ENCODE peak calls at places on chromosome 2, in four cellular contexts. X is H7; J is CD8-positive, alpha-beta T cell; M is foreskin fibroblast. R is an unnamed sample.

GRCh38 chr2:150479075-150479915 is 8.2 kb downstream of the RND3 start:
- DNase-seq in X (no peak), J (no peak), M (no peak), R (no peak)

GRCh38 chr2:98606431-98606830 is 1.9 kb downstream of the COA5 start:
- DNase-seq in X (no peak), J (no peak), M (no peak), R (no peak)

GRCh38 chr2:3244486-3244885 is 133.1 kb downstream of the EIPR1 start:
- DNase-seq in X (no peak), J (peak), M (no peak), R (no peak)

GRCh38 chr2:217958206-217958888 is 44.4 kb downstream of the TNS1 start:
- DNase-seq in X (no peak), J (no peak), M (no peak), R (no peak)

GRCh38 chr2:42572297-42573081 is 4.1 kb downstream of the MTA3 start:
- DNase-seq in X (no peak), J (no peak), M (no peak), R (no peak)

GRCh38 chr2:120958623-120959366 is 223.1 kb downstream of the GLI2 start:
- DNase-seq in X (peak), J (no peak), M (no peak), R (no peak)

GRCh38 chr2:232137748-232138147 is 176.2 kb downstream of the DIS3L2 start:
- DNase-seq in X (no peak), J (no peak), M (no peak), R (no peak)

GRCh38 chr2:20925265-20925889 is 102.5 kb upstream of the LDAH start:
- DNase-seq in X (peak), J (no peak), M (no peak), R (no peak)

GRCh38 chr2:52260904-52261303 is 1229.0 kb upstream of the NRXN1 start:
- DNase-seq in X (no peak), J (no peak), M (peak), R (no peak)

GRCh38 chr2:129056309-129056958 is 737.8 kb upstream of the HS6ST1 start:
- DNase-seq in X (no peak), J (no peak), M (no peak), R (no peak)

GRCh38 chr2:157194097-157194688 is 63.3 kb upstream of the GALNT5 start:
- DNase-seq in X (peak), J (no peak), M (peak), R (peak)

GRCh38 chr2:36359006-36359580 is 3.5 kb downstream of the CRIM1 start:
- DNase-seq in X (no peak), J (no peak), M (no peak), R (no peak)

GRCh38 chr2:96116879-96117533 is 635 bp upstream of the ADRA2B start:
- DNase-seq in X (peak), J (peak), M (peak), R (no peak)

GRCh38 chr2:236172238-236172865 is 4.2 kb upstream of the GBX2 start:
- DNase-seq in X (peak), J (no peak), M (no peak), R (no peak)
- H3K4me3 ChIP-seq in X (peak), J (no peak), M (no peak), R (no peak)

DNA sequence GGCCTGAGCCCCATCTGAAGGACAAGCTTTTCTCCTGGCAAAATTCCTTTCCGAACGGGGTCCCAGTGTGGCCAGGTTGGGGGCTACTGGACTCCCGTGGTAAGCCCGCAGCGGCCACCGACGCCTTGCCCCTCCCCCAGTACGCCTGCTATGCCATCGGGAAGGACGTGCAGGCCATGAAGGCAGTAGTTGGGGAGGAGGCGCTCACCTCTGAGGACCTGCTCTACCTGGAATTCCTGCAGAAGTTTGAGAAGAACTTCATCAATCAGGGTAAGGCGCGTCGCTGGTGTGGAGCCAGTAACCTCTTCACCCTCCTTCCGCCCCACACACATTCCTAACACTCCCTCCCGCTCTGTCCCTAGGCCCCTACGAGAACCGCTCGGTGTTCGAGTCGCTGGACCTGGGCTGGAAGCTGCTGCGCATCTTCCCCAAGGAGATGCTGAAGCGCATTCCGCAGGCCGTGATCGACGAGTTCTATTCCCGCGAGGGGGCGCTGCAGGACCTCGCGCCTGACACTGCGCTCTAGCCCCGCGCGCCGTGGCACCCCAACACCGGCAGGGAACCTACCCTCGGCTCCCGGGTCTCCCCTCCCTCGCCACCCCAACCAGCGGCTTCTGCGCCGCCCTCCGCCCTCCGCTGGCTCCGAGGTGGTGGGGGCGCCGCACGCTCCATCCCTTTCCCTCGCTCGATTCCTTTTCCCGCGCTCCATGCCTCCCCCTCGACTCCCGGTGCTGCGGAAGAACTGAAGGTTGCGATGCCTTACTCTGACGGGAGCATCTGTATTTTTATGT is 13.6 kb upstream of the ANKRD53 start:
- DNase-seq in X (peak), J (peak), M (peak), R (no peak)
- H3K4me3 ChIP-seq in X (peak), J (peak), M (peak), R (peak)

GRCh38 chr2:46778516-46778915 is 137.1 kb downstream of the MCFD2 start:
- DNase-seq in X (no peak), J (no peak), M (no peak), R (no peak)

GRCh38 chr2:46774499-46775228 is 140.9 kb downstream of the MCFD2 start:
- DNase-seq in X (no peak), J (no peak), M (peak), R (no peak)

GRCh38 chr2:46779447-46779941 is 136.1 kb downstream of the MCFD2 start:
- DNase-seq in X (no peak), J (no peak), M (no peak), R (no peak)

GRCh38 chr2:46775722-46776121 is 139.9 kb downstream of the MCFD2 start:
- DNase-seq in X (no peak), J (no peak), M (no peak), R (no peak)

GRCh38 chr2:46776687-46777327 is 138.8 kb downstream of the MCFD2 start:
- DNase-seq in X (peak), J (peak), M (peak), R (no peak)
- H3K4me3 ChIP-seq in X (no peak), J (no peak), M (no peak), R (no peak)

DNA sequence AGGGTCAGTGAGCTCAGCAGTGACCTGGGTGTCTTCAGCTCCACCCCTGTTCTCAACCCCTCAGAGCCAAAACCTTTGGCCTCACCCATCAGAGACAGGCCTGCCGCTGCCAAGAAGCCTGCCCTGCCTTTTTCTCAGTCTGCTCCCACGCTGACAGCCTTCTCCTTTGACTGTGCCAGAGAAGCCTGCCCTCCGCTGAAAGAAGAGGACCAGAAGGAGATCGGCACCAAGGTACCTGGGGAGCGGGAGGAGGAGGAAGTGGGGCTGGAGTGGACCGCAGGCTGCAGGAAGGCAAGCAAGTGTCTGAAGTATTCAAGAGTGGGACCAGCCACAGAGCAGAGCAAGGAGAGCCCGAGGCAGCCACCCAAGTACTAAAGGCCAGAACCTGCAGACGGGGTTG is 33.2 kb downstream of the TOGARAM2 start:
- DNase-seq in X (no peak), J (no peak), M (no peak), R (no peak)
- H3K4me3 ChIP-seq in X (no peak), J (peak), M (no peak), R (no peak)

GRCh38 chr2:18861951-18862350 is 272.6 kb upstream of the NT5C1B start:
- DNase-seq in X (no peak), J (no peak), M (no peak), R (no peak)
- H3K4me3 ChIP-seq in X (no peak), J (no peak), M (no peak), R (no peak)

DNA sequence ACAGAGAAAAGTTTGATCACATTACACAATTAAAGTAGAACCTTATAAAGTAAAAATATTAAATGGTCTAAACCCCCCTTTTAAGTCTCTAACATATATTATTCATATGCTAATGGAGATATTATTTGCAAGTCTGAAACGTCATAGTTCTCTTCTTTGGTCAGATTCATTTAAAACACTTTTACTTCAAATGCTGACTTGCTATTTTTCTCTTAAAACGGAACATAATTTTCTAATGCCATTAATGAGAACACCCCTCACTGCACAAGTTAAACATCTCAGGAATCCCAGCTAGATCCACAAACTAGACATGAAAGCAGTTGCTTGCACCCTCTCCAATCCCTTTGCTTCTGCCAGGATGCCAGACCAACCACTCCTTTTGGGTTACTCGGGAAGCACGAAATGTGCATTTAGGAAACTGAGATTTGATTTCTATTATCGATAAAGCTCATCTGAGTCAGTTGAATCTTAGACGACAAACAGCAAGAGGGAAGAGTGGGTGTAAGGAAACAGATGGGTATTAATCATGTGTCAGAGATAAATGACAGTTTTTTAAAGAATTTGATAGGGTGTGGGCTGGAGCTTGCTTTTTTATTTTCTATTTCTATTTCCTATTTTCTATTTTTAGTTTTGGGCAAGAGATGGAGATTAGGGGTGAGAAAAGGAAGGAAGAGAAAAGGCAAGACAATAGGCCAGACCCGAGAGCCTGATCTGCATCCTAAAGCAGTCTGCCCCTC is 1.5 kb downstream of the ADD2 start:
- DNase-seq in X (no peak), J (no peak), M (no peak), R (no peak)
- H3K4me3 ChIP-seq in X (peak), J (peak), M (no peak), R (no peak)

GRCh38 chr2:85325466-85325811 is 2.4 kb downstream of the TGOLN2 start:
- DNase-seq in X (no peak), J (no peak), M (no peak), R (no peak)

GRCh38 chr2:85319811-85320210 is 8.0 kb downstream of the TGOLN2 start:
- DNase-seq in X (no peak), J (no peak), M (no peak), R (no peak)

GRCh38 chr2:85326406-85326945 is 1.3 kb downstream of the TGOLN2 start:
- DNase-seq in X (no peak), J (peak), M (no peak), R (no peak)

GRCh38 chr2:85324639-85325465 is 2.9 kb downstream of the TGOLN2 start:
- DNase-seq in X (no peak), J (no peak), M (no peak), R (no peak)

DNA sequence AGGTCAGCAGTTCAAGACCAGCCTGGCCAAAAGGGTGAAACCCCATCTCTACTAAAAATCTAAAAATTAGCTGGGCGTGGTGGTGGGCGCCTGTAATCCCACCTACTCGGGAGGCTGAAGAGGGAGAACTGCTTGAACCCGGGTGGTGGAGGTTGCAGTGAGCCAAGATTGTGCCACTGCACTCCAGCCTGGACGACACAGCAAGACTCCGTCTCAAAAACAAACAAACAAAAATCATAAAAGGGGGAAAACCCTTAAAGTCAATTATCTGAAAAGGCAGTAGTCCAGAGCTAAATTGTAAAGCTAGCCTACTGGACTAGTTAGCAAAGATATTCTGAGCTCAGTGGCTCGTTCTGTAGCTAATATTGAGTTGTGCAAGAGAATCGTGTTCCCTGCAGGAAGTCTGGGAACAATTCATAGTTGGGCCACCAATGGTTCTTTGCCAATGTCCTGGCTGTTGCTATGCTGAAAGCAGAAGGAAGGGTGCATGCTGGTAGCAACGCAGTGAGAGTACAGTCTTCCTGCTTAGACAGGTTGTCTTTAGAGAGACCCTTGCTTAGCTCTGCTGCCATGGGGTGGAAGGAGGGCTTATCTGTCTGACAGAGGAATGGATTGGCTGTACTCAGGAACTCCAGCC is 4.3 kb downstream of the TGOLN2 start:
- DNase-seq in X (no peak), J (no peak), M (no peak), R (no peak)
- H3K4me3 ChIP-seq in X (no peak), J (peak), M (no peak), R (no peak)

GRCh38 chr2:174335605-174336402 is 1.1 kb downstream of the SP9 start:
- DNase-seq in X (peak), J (no peak), M (no peak), R (no peak)
- H3K4me3 ChIP-seq in X (peak), J (peak), M (peak), R (peak)

GRCh38 chr2:48195168-48195567 is 288.9 kb upstream of the FBXO11 start:
- DNase-seq in X (no peak), J (no peak), M (no peak), R (no peak)
- H3K4me3 ChIP-seq in X (no peak), J (no peak), M (no peak), R (no peak)

DNA sequence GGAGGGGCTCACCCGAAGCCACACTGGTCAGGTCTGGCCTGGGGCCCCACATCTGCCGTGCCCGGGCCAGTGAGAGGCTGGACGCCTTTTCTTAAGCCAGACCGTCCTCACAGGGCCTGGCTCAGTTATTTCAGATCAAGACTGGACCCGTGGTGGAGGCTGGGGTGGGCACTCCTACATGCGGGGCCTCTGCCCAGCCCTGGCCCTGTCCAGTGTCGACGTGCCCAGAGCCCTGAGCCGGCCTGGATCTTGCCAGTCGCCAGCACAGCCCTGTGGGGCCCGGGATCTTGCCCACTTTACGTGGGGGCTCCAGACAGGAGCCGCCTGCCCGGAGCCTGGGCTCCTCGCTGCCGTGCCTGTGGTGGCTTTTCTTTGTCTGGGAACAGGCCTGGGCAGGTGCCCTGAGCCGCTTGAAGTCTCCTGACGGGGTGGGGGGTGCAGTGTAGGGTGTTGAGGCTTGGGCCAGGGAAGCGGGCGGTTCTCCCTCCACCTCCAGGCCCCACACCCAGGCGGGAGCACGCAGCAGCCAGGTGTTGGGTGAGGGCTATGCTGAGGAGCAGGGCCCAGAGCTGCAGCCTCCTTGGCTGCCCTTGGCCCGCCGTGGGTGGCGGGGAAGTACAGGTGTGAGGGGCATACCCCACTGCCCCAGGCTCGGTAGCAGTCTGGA is 6.0 kb downstream of the GPC1 start:
- DNase-seq in X (no peak), J (no peak), M (no peak), R (no peak)
- H3K4me3 ChIP-seq in X (no peak), J (no peak), M (no peak), R (no peak)